ENCODE peak calls at places on chromosomes 7 and 10, in nine cellular contexts. S is cardiac muscle cell; O is aorta; N is SK-N-MC; K is lower lobe of right lung; L is left lung; D is endothelial cell of umbilical vein; R is uterus; V is CD4-positive, CD25-positive, alpha-beta regulatory T cell. I is an unnamed sample.

GRCh38 chr10:24821986-24822385 is 98.3 kb upstream of the ARHGAP21 start:
- DNase-seq in S (no peak), O (no peak), N (no peak), K (no peak), L (no peak), D (no peak), R (no peak), V (no peak), I (peak; percentile 59)

GRCh38 chr10:113329121-113329596 is 223.7 kb upstream of the HABP2 start:
- DNase-seq in S (peak; percentile 74), O (no peak), N (no peak), K (no peak), L (no peak), D (no peak), R (no peak), V (no peak), I (no peak)

GRCh38 chr7:73519867-73520672 is 2.0 kb downstream of the BAZ1B start:
- DNase-seq in S (no peak), O (no peak), N (no peak), K (peak; percentile 37), L (no peak), D (no peak), R (no peak), V (peak; percentile 17), I (no peak)

GRCh38 chr10:29554660-29555059 is 80.1 kb downstream of the SVIL start:
- DNase-seq in S (peak; percentile 23), O (no peak), N (no peak), K (no peak), L (no peak), D (no peak), R (no peak), V (no peak), I (no peak)

GRCh38 chr10:43880160-43880559 is 231.5 kb upstream of the ZNF32 start:
- DNase-seq in S (no peak), O (no peak), N (no peak), K (no peak), L (no peak), D (no peak), R (no peak), V (no peak), I (no peak)

GRCh38 chr7:106111671-106112117 is 418 bp downstream of the SYPL1 start:
- DNase-seq in S (peak; percentile 88), O (peak; percentile 78), N (no peak), K (peak; percentile 84), L (peak; percentile 95), D (no peak), R (no peak), V (no peak), I (no peak)

GRCh38 chr10:104297697-104298660 is 29.0 kb downstream of the GSTO2 start:
- DNase-seq in S (peak; percentile 59), O (no peak), N (no peak), K (no peak), L (no peak), D (no peak), R (no peak), V (no peak), I (no peak)

GRCh38 chr10:61399386-61399785 is 53.8 kb downstream of the TMEM26 start:
- DNase-seq in S (no peak), O (no peak), N (no peak), K (no peak), L (no peak), D (no peak), R (no peak), V (no peak), I (no peak)

GRCh38 chr7:45161138-45161537 is 3.5 kb downstream of the RAMP3 start:
- DNase-seq in S (no peak), O (peak; percentile 9), N (no peak), K (no peak), L (no peak), D (no peak), R (no peak), V (no peak), I (no peak)

GRCh38 chr7:129499915-129500463 is 2.3 kb upstream of the SMKR1 start:
- DNase-seq in S (no peak), O (no peak), N (no peak), K (no peak), L (no peak), D (no peak), R (no peak), V (no peak), I (peak; percentile 25)

GRCh38 chr7:129498021-129498420 is 4.3 kb upstream of the SMKR1 start:
- DNase-seq in S (no peak), O (no peak), N (no peak), K (no peak), L (no peak), D (no peak), R (no peak), V (no peak), I (no peak)

GRCh38 chr7:129501760-129502707 is at the start of gene SMKR1:
- DNase-seq in S (peak; percentile 75), O (peak; percentile 85), N (no peak), K (peak; percentile 91), L (peak; percentile 94), D (peak; percentile 43), R (peak; percentile 53), V (peak; percentile 94), I (peak; percentile 83)

GRCh38 chr7:129502708-129503685 is 666 bp downstream of the SMKR1 start:
- DNase-seq in S (no peak), O (no peak), N (no peak), K (no peak), L (no peak), D (peak; percentile 14), R (no peak), V (peak; percentile 9), I (no peak)

DNA sequence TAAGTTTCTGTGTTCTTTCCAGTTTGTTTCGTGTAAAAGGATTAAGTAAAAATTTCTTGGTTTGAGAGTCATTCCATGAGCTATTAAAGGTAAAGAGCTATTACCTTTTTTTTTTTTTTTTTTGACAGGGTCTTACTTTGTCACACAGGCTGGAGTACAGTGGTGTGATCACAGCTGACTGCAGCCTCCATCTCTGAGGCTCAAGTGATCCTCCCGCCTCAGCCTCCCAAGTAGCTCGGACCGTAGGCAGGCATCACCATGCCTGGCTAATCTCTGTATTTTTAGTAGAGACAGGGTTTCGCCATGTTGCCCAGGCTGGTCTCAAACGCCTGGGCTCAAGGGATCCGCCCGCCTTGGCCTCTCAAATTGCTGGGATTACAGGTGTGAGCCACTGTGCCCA is 1.4 kb downstream of the SMKR1 start:
- DNase-seq in S (no peak), O (no peak), N (no peak), K (no peak), L (no peak), D (no peak), R (no peak), V (no peak), I (no peak)
- H3K4me3 ChIP-seq in S (no peak overlapping the region), O (no peak overlapping the region), N (no peak overlapping the region), K (no peak overlapping the region), L (no peak overlapping the region), D (no peak overlapping the region), R (no peak overlapping the region), V (no peak overlapping the region), I (no peak overlapping the region)

GRCh38 chr7:114416089-114416990 is 1.7 kb downstream of the FOXP2 start:
- DNase-seq in S (no peak), O (no peak), N (no peak), K (no peak), L (no peak), D (no peak), R (no peak), V (no peak), I (no peak)
- H3K27ac ChIP-seq in S (no peak overlapping the region), O (peak overlapping the region; percentile 57), N (peak overlapping the region; percentile 52), K (no peak overlapping the region), L (no peak overlapping the region), D (no peak overlapping the region), R (peak overlapping the region; percentile 91), V (no peak overlapping the region), I (no peak overlapping the region)

GRCh38 chr7:143285454-143285756 is 647 bp downstream of the TMEM139 start:
- DNase-seq in S (no peak), O (no peak), N (no peak), K (peak; percentile 70), L (peak; percentile 85), D (no peak), R (no peak), V (no peak), I (no peak)
- H3K4me3 ChIP-seq in S (no peak overlapping the region), O (no peak overlapping the region), N (no peak overlapping the region), K (peak overlapping the region; percentile 46), L (peak overlapping the region; percentile 33), D (no peak overlapping the region), R (no peak overlapping the region), V (no peak overlapping the region), I (no peak overlapping the region)

DNA sequence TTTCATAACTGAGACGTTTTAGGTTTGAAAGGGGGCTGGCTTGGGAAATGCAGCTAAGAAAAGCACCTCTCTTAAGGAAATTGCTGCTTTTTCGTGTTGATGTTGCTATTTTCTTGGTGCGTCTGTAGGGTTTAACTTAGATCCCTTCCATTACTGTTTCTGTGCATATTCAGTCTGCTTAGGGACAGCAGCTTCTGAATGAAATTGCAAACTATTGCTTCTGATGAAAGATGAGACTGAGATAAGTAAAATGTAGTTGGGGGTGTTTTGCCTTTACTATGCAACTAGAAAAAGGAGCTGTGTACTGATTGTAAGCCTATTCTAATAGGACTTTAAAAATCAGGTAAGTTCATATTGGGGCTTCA is 769 bp downstream of the HDAC9 start:
- DNase-seq in S (no peak), O (no peak), N (no peak), K (no peak), L (no peak), D (no peak), R (no peak), V (no peak), I (no peak)
- H3K27ac ChIP-seq in S (peak overlapping the region; percentile 94), O (peak overlapping the region; percentile 100), N (no peak overlapping the region), K (no peak overlapping the region), L (no peak overlapping the region), D (no peak overlapping the region), R (peak overlapping the region; percentile 84), V (peak overlapping the region; percentile 37), I (no peak overlapping the region)

I was measured in Peyer's patch.